ENCODE peak calls at places on chromosome 4, in eight cellular contexts. T is GM23248, X is pancreas, J is fibroblast of lung, U is PC-3, M is left lung, D is uterus, R is aorta. G is an unnamed sample.

GRCh38 chr4:153501578-153501977 is 35.4 kb downstream of the TMEM131L start:
- DNase-seq in M (no peak), D (no peak), J (no peak), T (no peak), X (no peak), R (no peak), U (no peak), G (no peak)

GRCh38 chr4:81635747-81636146 is 164.0 kb upstream of the RASGEF1B start:
- DNase-seq in M (peak), T (no peak), U (peak), D (no peak), X (peak), R (peak), J (no peak), G (peak)

GRCh38 chr4:8910100-8910821 is 38.6 kb upstream of the HMX1 start:
- DNase-seq in X (no peak), D (peak), U (no peak), M (no peak), J (no peak), T (no peak), R (peak), G (peak)

GRCh38 chr4:14816592-14817273 is 185.5 kb upstream of the CPEB2 start:
- DNase-seq in T (no peak), X (no peak), D (no peak), M (no peak), J (no peak), R (no peak), U (no peak), G (no peak)

GRCh38 chr4:110332483-110332882 is 134.1 kb upstream of the ELOVL6 start:
- DNase-seq in T (no peak), D (no peak), X (no peak), M (no peak), J (peak), U (no peak), R (no peak), G (no peak)

GRCh38 chr4:84596826-84597225 is 13.9 kb downstream of the CDS1 start:
- DNase-seq in X (no peak), D (no peak), U (peak), R (no peak), J (no peak), T (no peak), M (peak), G (no peak)

GRCh38 chr4:1492636-1493539 is 86.6 kb upstream of the NKX1-1 start:
- DNase-seq in J (no peak), U (no peak), M (peak), D (no peak), R (no peak), T (no peak), X (no peak), G (peak)

GRCh38 chr4:189835505-189835904 is 105.2 kb upstream of the FRG1 start:
- DNase-seq in R (no peak), T (no peak), U (no peak), J (no peak), M (no peak), X (no peak), D (no peak), G (no peak)

GRCh38 chr4:172412851-172413250 is 599.6 kb downstream of the GALNTL6 start:
- DNase-seq in J (no peak), U (no peak), R (no peak), D (no peak), X (no peak), M (no peak), T (no peak), G (no peak)

GRCh38 chr4:114599231-114600065 is 841 bp downstream of the UGT8 start:
- DNase-seq in J (peak), D (no peak), U (no peak), R (no peak), T (peak), M (peak), X (peak), G (no peak)

GRCh38 chr4:2796261-2797187 is 3.6 kb downstream of the SH3BP2 start:
- DNase-seq in J (peak), R (peak), D (peak), M (peak), U (peak), X (peak), T (peak), G (peak)

GRCh38 chr4:182847543-182847942 is 69.6 kb downstream of the DCTD start:
- DNase-seq in T (no peak), D (no peak), X (no peak), M (no peak), R (no peak), U (no peak), J (no peak), G (no peak)

GRCh38 chr4:34850983-34851382 is 1393.3 kb downstream of the ARAP2 start:
- DNase-seq in R (no peak), D (no peak), J (peak), M (no peak), U (peak), T (no peak), X (no peak), G (no peak)

GRCh38 chr4:38562751-38563198 is 101.2 kb upstream of the KLF3 start:
- DNase-seq in D (peak), J (no peak), T (peak), M (peak), R (peak), X (no peak), U (peak), G (peak)

GRCh38 chr4:23686169-23686903 is 203.5 kb downstream of the PPARGC1A start:
- DNase-seq in U (no peak), J (no peak), T (no peak), R (no peak), D (no peak), X (no peak), M (no peak), G (no peak)

GRCh38 chr4:23685481-23685880 is 204.4 kb downstream of the PPARGC1A start:
- DNase-seq in T (no peak), M (no peak), J (no peak), X (no peak), U (no peak), D (no peak), R (no peak), G (no peak)

DNA sequence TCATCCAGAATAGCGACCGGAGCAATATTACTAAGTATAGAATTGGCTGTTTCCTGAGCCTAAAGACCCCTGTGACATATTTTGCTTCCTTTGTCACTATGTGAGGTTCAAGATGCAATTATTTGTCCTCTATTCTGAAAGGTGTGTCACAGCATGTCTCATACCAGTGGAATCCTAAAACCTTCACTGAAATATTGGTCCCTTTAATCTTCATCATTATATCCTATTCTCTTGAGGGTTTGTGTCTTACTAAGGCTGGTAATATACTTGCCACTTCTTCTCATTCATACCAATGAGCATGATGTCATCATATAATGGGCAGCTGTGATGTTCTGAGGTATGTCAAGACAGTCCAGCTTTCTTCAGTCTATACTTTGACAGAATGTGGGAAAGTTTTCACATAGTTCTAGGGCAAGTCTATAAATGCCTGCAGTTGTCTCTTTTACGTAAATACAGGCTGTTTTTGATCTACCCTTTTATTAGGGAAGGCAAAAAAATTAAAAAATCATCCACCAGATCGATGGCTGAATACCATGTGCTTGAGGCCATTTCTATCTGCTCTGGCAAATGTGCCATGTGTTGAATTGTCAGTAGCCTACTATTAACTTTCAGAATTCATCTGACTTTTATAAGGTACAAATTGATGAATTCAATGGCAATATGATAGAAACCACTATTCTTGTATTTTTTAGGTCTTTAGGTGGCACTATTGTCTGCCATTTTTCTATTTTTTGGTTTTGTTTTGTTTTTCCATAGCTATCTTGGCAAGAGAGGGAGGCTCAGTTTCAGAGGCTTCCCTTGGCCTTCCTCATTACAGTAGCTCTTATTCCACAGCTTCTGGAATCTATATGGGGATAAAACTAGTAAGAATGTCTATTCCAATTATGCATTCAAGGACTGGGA is 209.0 kb downstream of the PPARGC1A start:
- DNase-seq in T (peak), U (no peak), X (no peak), R (no peak), M (no peak), J (peak), D (no peak), G (no peak)
- H3K4me3 ChIP-seq in T (no peak), U (no peak), X (no peak), R (no peak), M (no peak), J (no peak), D (no peak), G (no peak)

DNA sequence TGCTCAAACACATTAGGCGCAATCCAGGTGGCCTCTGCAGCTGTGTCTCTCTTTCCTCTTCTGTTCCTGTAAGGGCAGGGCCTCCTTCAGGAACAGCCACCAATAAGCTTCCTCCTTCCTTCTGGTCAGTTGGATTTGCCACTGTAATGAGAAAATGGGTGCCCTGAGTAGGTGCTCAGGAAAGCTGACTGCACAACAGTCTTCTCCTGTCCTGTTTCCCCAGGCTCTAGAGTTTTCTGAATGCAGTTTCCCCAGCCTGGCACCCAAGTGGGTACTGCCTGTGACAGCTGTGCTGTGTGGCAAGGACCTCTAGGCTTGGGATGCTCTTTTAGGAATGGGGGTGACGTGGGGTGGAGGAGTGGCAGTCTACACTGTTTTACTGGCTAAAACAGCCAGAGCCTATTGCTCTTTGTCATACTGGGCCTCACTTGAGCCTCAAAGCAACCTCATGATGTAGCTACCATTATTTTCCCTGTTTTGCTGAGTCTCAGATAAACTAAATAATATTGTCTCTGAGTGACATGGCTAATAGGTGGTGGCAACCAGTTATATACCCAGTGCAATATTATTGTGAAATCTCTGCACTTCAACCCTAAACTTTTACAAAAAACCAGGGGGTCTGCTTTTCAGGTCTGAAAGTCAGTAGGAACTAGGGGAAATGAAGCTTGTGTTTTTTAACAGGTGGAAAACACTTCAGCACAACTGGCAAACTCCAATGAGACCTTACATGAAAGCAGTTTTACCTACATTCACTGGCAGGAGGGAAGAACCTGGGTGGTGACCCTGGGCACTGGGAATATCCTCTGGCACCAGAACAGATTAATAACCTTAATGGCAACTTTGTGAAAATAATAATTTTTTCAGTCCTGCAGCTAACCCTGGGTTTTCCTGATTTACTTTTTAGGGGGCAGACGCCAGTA is 1.1 kb downstream of the CXCL2 start:
- DNase-seq in J (no peak), D (no peak), M (peak), R (no peak), X (no peak), T (peak), U (peak), G (no peak)
- H3K4me3 ChIP-seq in J (peak), D (peak), M (peak), R (no peak), X (peak), T (peak), U (peak), G (peak)

DNA sequence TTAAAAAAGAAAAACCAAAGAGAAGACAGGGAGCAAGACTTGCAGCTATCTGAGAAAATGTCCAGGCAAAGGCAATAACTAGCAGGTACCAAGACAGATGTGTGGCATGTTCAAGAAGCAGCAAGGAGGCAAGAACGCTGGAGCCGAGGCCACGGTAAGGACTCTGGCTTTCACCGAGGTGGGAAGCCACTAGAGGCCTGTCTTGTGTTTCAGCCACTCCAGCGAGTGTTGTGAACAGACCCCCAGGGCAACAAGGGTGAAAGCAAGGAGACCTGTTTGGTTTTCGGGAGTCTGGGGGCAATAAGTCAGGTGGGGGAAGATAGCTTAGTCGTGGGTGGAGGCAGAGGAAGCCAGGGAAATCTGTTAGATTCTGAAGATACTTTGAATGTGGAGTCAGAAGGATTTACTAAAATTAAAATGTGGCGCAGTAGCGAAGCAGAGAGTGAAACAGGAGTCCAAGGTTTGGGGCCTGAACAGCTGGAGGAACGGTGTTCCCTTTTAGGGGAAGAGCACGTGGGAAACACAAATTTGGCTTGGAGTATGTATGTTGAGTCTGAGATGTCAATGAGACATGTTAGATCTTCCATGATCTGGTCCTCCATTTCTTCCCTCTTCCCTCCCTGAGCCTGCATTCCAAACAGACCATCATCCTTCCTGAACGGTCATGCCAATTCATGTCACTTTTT is 3.1 kb downstream of the WDR1 start:
- DNase-seq in X (no peak), R (no peak), M (no peak), U (no peak), T (no peak), D (no peak), J (no peak), G (no peak)
- H3K4me3 ChIP-seq in X (no peak), R (no peak), M (peak), U (no peak), T (peak), D (no peak), J (no peak), G (peak)

DNA sequence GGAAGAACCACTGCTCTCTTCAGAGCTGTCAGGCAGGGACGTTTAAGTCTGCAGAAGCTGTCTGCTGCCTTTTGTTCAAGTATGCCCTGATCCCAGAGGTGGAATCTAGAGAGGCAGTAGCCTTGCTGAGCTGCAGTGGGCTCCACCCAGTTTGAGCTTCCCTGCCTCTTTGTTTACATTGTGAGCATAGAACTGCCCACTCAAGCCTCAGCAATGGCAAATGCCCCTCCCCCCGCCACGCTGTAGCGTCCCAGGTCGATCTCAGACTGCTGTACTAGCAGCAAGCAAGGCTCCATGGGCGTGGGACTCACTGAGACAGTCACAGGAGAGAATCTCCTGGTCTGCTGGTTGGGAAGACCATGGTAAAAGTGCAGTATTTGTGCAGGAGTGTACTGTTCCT is 34.8 kb upstream of the MUC7 start:
- DNase-seq in D (no peak), X (no peak), R (no peak), T (no peak), U (no peak), J (no peak), M (no peak), G (no peak)
- H3K4me3 ChIP-seq in D (no peak), X (no peak), R (no peak), T (no peak), U (no peak), J (no peak), M (no peak), G (no peak)

GRCh38 chr4:48779095-48779997 is 733 bp downstream of the FRYL start:
- DNase-seq in D (peak), J (peak), M (peak), T (peak), X (peak), U (peak), R (peak), G (peak)
- H3K4me3 ChIP-seq in D (peak), J (peak), M (peak), T (peak), X (peak), U (peak), R (peak), G (peak)